ENCODE peak calls at places on chromosomes 16 and 17, in six cellular contexts. One of them, this sample, is unnamed.

GRCh38 chr16:4936181-4936990 is 562 bp downstream of the PPL start:
- DNase-seq in breast epithelium: no peak
- DNase-seq in tibial nerve: no peak
- DNase-seq in uterus: peak; percentile 54
- DNase-seq in IMR-90: no peak
- DNase-seq in HCT116: no peak
- DNase-seq in this sample: peak; percentile 46

GRCh38 chr17:37770631-37771518 is 26.0 kb upstream of the HNF1B start:
- DNase-seq in HCT116: peak; percentile 44
- DNase-seq in IMR-90: peak; percentile 62
- DNase-seq in breast epithelium: peak; percentile 56
- DNase-seq in tibial nerve: peak; percentile 25
- DNase-seq in uterus: no peak
- DNase-seq in this sample: peak; percentile 83

GRCh38 chr16:77540656-77541055 is 105.8 kb upstream of the ADAMTS18 start:
- DNase-seq in HCT116: no peak
- DNase-seq in uterus: no peak
- DNase-seq in IMR-90: no peak
- DNase-seq in tibial nerve: no peak
- DNase-seq in breast epithelium: no peak
- DNase-seq in this sample: no peak

GRCh38 chr16:80347900-80348299 is 192.9 kb upstream of the DYNLRB2 start:
- DNase-seq in IMR-90: no peak
- DNase-seq in breast epithelium: no peak
- DNase-seq in tibial nerve: peak; percentile 18
- DNase-seq in uterus: peak; percentile 51
- DNase-seq in HCT116: no peak
- DNase-seq in this sample: no peak

GRCh38 chr17:72388765-72389473 is 268.1 kb downstream of the SOX9 start:
- DNase-seq in uterus: no peak
- DNase-seq in tibial nerve: no peak
- DNase-seq in breast epithelium: no peak
- DNase-seq in HCT116: peak; percentile 83
- DNase-seq in IMR-90: no peak
- DNase-seq in this sample: no peak

GRCh38 chr17:75980188-75981018 is 1.4 kb downstream of the TEN1 start:
- DNase-seq in breast epithelium: no peak
- DNase-seq in IMR-90: no peak
- DNase-seq in uterus: no peak
- DNase-seq in tibial nerve: no peak
- DNase-seq in HCT116: no peak
- DNase-seq in this sample: no peak

GRCh38 chr17:7042507-7043194 is 1.2 kb downstream of the SLC16A11 start:
- DNase-seq in tibial nerve: no peak
- DNase-seq in IMR-90: no peak
- DNase-seq in uterus: no peak
- DNase-seq in breast epithelium: no peak
- DNase-seq in HCT116: no peak
- DNase-seq in this sample: no peak

GRCh38 chr16:48139517-48139916 is 16.3 kb downstream of the ABCC12 start:
- DNase-seq in HCT116: no peak
- DNase-seq in IMR-90: no peak
- DNase-seq in tibial nerve: no peak
- DNase-seq in uterus: no peak
- DNase-seq in breast epithelium: no peak
- DNase-seq in this sample: no peak

GRCh38 chr17:77332981-77333685 is 192.4 kb downstream of the SEC14L1 start:
- DNase-seq in breast epithelium: peak; percentile 34
- DNase-seq in uterus: peak; percentile 13
- DNase-seq in HCT116: no peak
- DNase-seq in IMR-90: peak; percentile 92
- DNase-seq in tibial nerve: no peak
- DNase-seq in this sample: no peak

GRCh38 chr16:3509470-3509928 is 8.7 kb downstream of the CLUAP1 start:
- DNase-seq in tibial nerve: no peak
- DNase-seq in breast epithelium: peak; percentile 84
- DNase-seq in HCT116: no peak
- DNase-seq in uterus: no peak
- DNase-seq in IMR-90: no peak
- DNase-seq in this sample: peak; percentile 63

GRCh38 chr16:76653390-76654026 is 376.3 kb downstream of the CNTNAP4 start:
- DNase-seq in tibial nerve: no peak
- DNase-seq in HCT116: no peak
- DNase-seq in uterus: no peak
- DNase-seq in breast epithelium: no peak
- DNase-seq in IMR-90: peak; percentile 28
- DNase-seq in this sample: no peak

GRCh38 chr16:57804111-57804837 is 2.0 kb upstream of the KIFC3 start:
- DNase-seq in IMR-90: no peak
- DNase-seq in tibial nerve: no peak
- DNase-seq in uterus: no peak
- DNase-seq in HCT116: no peak
- DNase-seq in breast epithelium: no peak
- DNase-seq in this sample: no peak

GRCh38 chr16:30447512-30448226 is 2.0 kb upstream of the SEPHS2 start:
- DNase-seq in IMR-90: no peak
- DNase-seq in HCT116: no peak
- DNase-seq in breast epithelium: no peak
- DNase-seq in uterus: no peak
- DNase-seq in tibial nerve: no peak
- DNase-seq in this sample: no peak

DNA sequence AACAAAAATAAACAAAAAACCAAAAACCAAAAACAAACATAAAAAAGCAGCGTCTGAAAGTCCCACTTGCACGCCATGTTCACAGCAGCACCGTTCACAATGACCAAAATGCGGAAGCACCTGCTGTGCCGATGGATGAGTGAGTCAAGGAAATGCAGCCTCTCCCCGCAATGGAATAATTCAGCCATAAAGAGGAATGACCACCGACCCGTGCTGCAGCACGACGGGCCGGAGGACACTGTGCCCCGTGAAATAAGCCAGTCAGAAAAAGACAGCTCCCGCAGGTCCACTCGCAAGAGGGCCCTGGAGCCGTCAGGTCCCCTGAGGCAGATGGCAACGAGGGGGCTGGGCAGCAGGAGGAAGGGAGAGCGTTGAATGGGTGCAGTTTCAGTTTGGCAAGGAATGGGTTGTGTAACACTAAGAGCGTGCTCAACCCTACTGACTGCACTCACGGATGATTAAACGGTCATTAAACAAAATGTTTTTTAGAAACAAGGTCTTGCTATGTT is 5.1 kb downstream of the CLCN7 start:
- DNase-seq in IMR-90: no peak
- DNase-seq in HCT116: no peak
- DNase-seq in tibial nerve: no peak
- DNase-seq in breast epithelium: no peak
- DNase-seq in uterus: no peak
- DNase-seq in this sample: no peak
- H3K27ac ChIP-seq in IMR-90: no peak overlapping the region
- H3K27ac ChIP-seq in HCT116: no peak overlapping the region
- H3K27ac ChIP-seq in tibial nerve: no peak overlapping the region
- H3K27ac ChIP-seq in breast epithelium: peak overlapping the region; percentile 70
- H3K27ac ChIP-seq in uterus: no peak overlapping the region
- H3K27ac ChIP-seq in this sample: peak overlapping the region; percentile 36

GRCh38 chr17:48113201-48113676 is 5.7 kb downstream of the SNX11 start:
- DNase-seq in IMR-90: no peak
- DNase-seq in HCT116: no peak
- DNase-seq in tibial nerve: peak; percentile 20
- DNase-seq in uterus: no peak
- DNase-seq in breast epithelium: no peak
- DNase-seq in this sample: no peak
- TF ChIP-seq POLR2A in IMR-90: no peak
- TF ChIP-seq POLR2A in HCT116: no peak
- TF ChIP-seq POLR2A in tibial nerve: no peak
- TF ChIP-seq POLR2A in uterus: no peak
- TF ChIP-seq POLR2A in breast epithelium: no peak
- TF ChIP-seq POLR2A in this sample: no peak

DNA sequence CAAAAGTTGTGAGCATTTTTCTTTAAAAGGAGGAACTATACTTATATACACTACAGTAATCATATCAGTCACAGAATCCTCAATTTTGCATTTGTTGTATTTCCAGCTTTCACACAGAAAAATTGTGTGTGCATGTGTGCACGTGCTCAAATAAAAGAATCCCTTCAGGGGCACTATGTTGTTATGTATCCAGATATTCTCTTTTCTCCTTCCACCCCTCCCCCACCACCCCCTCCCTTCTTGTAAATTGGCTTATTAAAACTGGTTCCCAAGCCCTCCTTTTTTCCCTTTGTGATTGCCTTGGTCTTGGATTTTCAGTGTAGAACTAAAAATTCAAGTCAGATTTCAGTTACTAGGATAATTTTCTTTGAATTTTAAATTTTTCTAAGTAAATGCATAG is 86.4 kb downstream of the WNT3 start:
- DNase-seq in HCT116: no peak
- DNase-seq in tibial nerve: no peak
- DNase-seq in breast epithelium: no peak
- DNase-seq in uterus: no peak
- DNase-seq in IMR-90: no peak
- DNase-seq in this sample: no peak
- H3K27ac ChIP-seq in HCT116: no peak overlapping the region
- H3K27ac ChIP-seq in tibial nerve: no peak overlapping the region
- H3K27ac ChIP-seq in breast epithelium: no peak overlapping the region
- H3K27ac ChIP-seq in uterus: no peak overlapping the region
- H3K27ac ChIP-seq in IMR-90: no peak overlapping the region
- H3K27ac ChIP-seq in this sample: no peak overlapping the region

GRCh38 chr16:27315333-27316037 is 1.7 kb downstream of the IL4R start:
- DNase-seq in IMR-90: peak; percentile 65
- DNase-seq in HCT116: peak; percentile 43
- DNase-seq in tibial nerve: peak; percentile 48
- DNase-seq in uterus: peak; percentile 65
- DNase-seq in breast epithelium: no peak
- DNase-seq in this sample: peak; percentile 60

GRCh38 chr16:27312580-27313421 is 973 bp upstream of the IL4R start:
- DNase-seq in uterus: no peak
- DNase-seq in tibial nerve: no peak
- DNase-seq in HCT116: no peak
- DNase-seq in breast epithelium: no peak
- DNase-seq in IMR-90: no peak
- DNase-seq in this sample: no peak

GRCh38 chr16:27314986-27315332 is 1.2 kb downstream of the IL4R start:
- DNase-seq in tibial nerve: no peak
- DNase-seq in IMR-90: no peak
- DNase-seq in breast epithelium: no peak
- DNase-seq in uterus: no peak
- DNase-seq in HCT116: no peak
- DNase-seq in this sample: no peak

GRCh38 chr16:27313422-27314160 is at the start of gene IL4R:
- DNase-seq in HCT116: peak; percentile 22
- DNase-seq in uterus: peak; percentile 74
- DNase-seq in tibial nerve: no peak
- DNase-seq in breast epithelium: no peak
- DNase-seq in IMR-90: peak; percentile 77
- DNase-seq in this sample: peak; percentile 81

GRCh38 chr16:27314161-27314723 is 468 bp downstream of the IL4R start:
- DNase-seq in tibial nerve: no peak
- DNase-seq in breast epithelium: no peak
- DNase-seq in uterus: peak; percentile 62
- DNase-seq in IMR-90: peak; percentile 97
- DNase-seq in HCT116: peak; percentile 42
- DNase-seq in this sample: peak; percentile 70
- TF ChIP-seq POLR2A in tibial nerve: no peak
- TF ChIP-seq POLR2A in breast epithelium: no peak
- TF ChIP-seq POLR2A in uterus: peak; percentile 9
- TF ChIP-seq POLR2A in IMR-90: peak; percentile 93
- TF ChIP-seq POLR2A in HCT116: no peak
- TF ChIP-seq POLR2A in this sample: peak; percentile 61

GRCh38 chr16:55273959-55274358 is 50.0 kb upstream of the IRX6 start:
- DNase-seq in IMR-90: no peak
- DNase-seq in uterus: no peak
- DNase-seq in breast epithelium: no peak
- DNase-seq in tibial nerve: no peak
- DNase-seq in HCT116: no peak
- DNase-seq in this sample: no peak
- H3K27ac ChIP-seq in IMR-90: no peak overlapping the region
- H3K27ac ChIP-seq in uterus: no peak overlapping the region
- H3K27ac ChIP-seq in breast epithelium: no peak overlapping the region
- H3K27ac ChIP-seq in tibial nerve: no peak overlapping the region
- H3K27ac ChIP-seq in HCT116: no peak overlapping the region
- H3K27ac ChIP-seq in this sample: no peak overlapping the region

This sample was measured in transverse colon.